ENCODE peak calls at places on chromosomes 3 and 15, in five cellular contexts. One of them, this sample, is unnamed.

GRCh38 chr3:153853163-153853562 is 268.0 kb upstream of the ARHGEF26 start:
- DNase-seq in fibroblast of pulmonary artery: no peak
- DNase-seq in endothelial cell: no peak
- DNase-seq in choroid plexus epithelial cell: no peak
- DNase-seq in AG04450: no peak
- DNase-seq in this sample: no peak

GRCh38 chr3:154060606-154061380 is 60.4 kb upstream of the ARHGEF26 start:
- DNase-seq in endothelial cell: no peak
- DNase-seq in fibroblast of pulmonary artery: peak
- DNase-seq in choroid plexus epithelial cell: peak
- DNase-seq in AG04450: no peak
- DNase-seq in this sample: no peak

GRCh38 chr3:13015286-13016082 is 57.7 kb downstream of the IQSEC1 start:
- DNase-seq in endothelial cell: no peak
- DNase-seq in choroid plexus epithelial cell: no peak
- DNase-seq in AG04450: no peak
- DNase-seq in fibroblast of pulmonary artery: no peak
- DNase-seq in this sample: no peak

GRCh38 chr3:169573129-169573528 is 90.4 kb downstream of the MECOM start:
- DNase-seq in choroid plexus epithelial cell: peak
- DNase-seq in endothelial cell: no peak
- DNase-seq in AG04450: no peak
- DNase-seq in fibroblast of pulmonary artery: peak
- DNase-seq in this sample: no peak

GRCh38 chr3:48402281-48402732 is 27.6 kb downstream of the PLXNB1 start:
- DNase-seq in AG04450: peak
- DNase-seq in fibroblast of pulmonary artery: peak
- DNase-seq in choroid plexus epithelial cell: peak
- DNase-seq in endothelial cell: peak
- DNase-seq in this sample: no peak

GRCh38 chr3:119368243-119368800 is 74.1 kb downstream of the ARHGAP31 start:
- DNase-seq in AG04450: no peak
- DNase-seq in fibroblast of pulmonary artery: no peak
- DNase-seq in endothelial cell: no peak
- DNase-seq in choroid plexus epithelial cell: no peak
- DNase-seq in this sample: no peak

GRCh38 chr3:57109437-57110199 is 49.2 kb downstream of the SPATA12 start:
- DNase-seq in choroid plexus epithelial cell: no peak
- DNase-seq in endothelial cell: no peak
- DNase-seq in AG04450: no peak
- DNase-seq in fibroblast of pulmonary artery: no peak
- DNase-seq in this sample: no peak

GRCh38 chr3:69774029-69774428 is 34.8 kb downstream of the MITF start:
- DNase-seq in AG04450: no peak
- DNase-seq in choroid plexus epithelial cell: no peak
- DNase-seq in endothelial cell: no peak
- DNase-seq in fibroblast of pulmonary artery: no peak
- DNase-seq in this sample: no peak

GRCh38 chr3:10697918-10698317 is 118.1 kb upstream of the SLC6A11 start:
- DNase-seq in endothelial cell: no peak
- DNase-seq in choroid plexus epithelial cell: peak
- DNase-seq in AG04450: no peak
- DNase-seq in fibroblast of pulmonary artery: no peak
- DNase-seq in this sample: no peak

GRCh38 chr15:68232937-68233336 is 3.4 kb upstream of the CLN6 start:
- DNase-seq in AG04450: no peak
- DNase-seq in choroid plexus epithelial cell: no peak
- DNase-seq in endothelial cell: no peak
- DNase-seq in fibroblast of pulmonary artery: no peak
- DNase-seq in this sample: no peak

GRCh38 chr3:121895121-121895520 is 920 bp downstream of the SLC15A2 start:
- DNase-seq in fibroblast of pulmonary artery: no peak
- DNase-seq in choroid plexus epithelial cell: no peak
- DNase-seq in endothelial cell: no peak
- DNase-seq in AG04450: no peak
- DNase-seq in this sample: no peak

GRCh38 chr15:68303560-68304436 is 26.3 kb downstream of the FEM1B start:
- DNase-seq in AG04450: no peak
- DNase-seq in endothelial cell: no peak
- DNase-seq in fibroblast of pulmonary artery: no peak
- DNase-seq in choroid plexus epithelial cell: no peak
- DNase-seq in this sample: peak

GRCh38 chr3:45480218-45480617 is 91.8 kb downstream of the LARS2 start:
- DNase-seq in AG04450: no peak
- DNase-seq in fibroblast of pulmonary artery: no peak
- DNase-seq in choroid plexus epithelial cell: no peak
- DNase-seq in endothelial cell: no peak
- DNase-seq in this sample: no peak

GRCh38 chr3:66428733-66429132 is 72.1 kb downstream of the LRIG1 start:
- DNase-seq in fibroblast of pulmonary artery: peak
- DNase-seq in AG04450: peak
- DNase-seq in endothelial cell: no peak
- DNase-seq in choroid plexus epithelial cell: peak
- DNase-seq in this sample: no peak

GRCh38 chr3:36295206-36295760 is 85.0 kb upstream of the STAC start:
- DNase-seq in fibroblast of pulmonary artery: peak
- DNase-seq in choroid plexus epithelial cell: no peak
- DNase-seq in endothelial cell: no peak
- DNase-seq in AG04450: no peak
- DNase-seq in this sample: no peak

GRCh38 chr3:113292933-113293332 is 81.6 kb downstream of the BOC start:
- DNase-seq in AG04450: no peak
- DNase-seq in endothelial cell: no peak
- DNase-seq in choroid plexus epithelial cell: no peak
- DNase-seq in fibroblast of pulmonary artery: no peak
- DNase-seq in this sample: no peak

GRCh38 chr3:67297715-67298475 is 299.8 kb downstream of the KBTBD8 start:
- DNase-seq in AG04450: no peak
- DNase-seq in choroid plexus epithelial cell: no peak
- DNase-seq in fibroblast of pulmonary artery: no peak
- DNase-seq in endothelial cell: no peak
- DNase-seq in this sample: no peak

GRCh38 chr3:169659096-169659521 is 4.4 kb downstream of the MECOM start:
- DNase-seq in endothelial cell: peak
- DNase-seq in AG04450: no peak
- DNase-seq in choroid plexus epithelial cell: no peak
- DNase-seq in fibroblast of pulmonary artery: no peak
- DNase-seq in this sample: no peak

GRCh38 chr3:166190360-166190759 is 353.1 kb upstream of the BCHE start:
- DNase-seq in choroid plexus epithelial cell: peak
- DNase-seq in fibroblast of pulmonary artery: peak
- DNase-seq in endothelial cell: no peak
- DNase-seq in AG04450: peak
- DNase-seq in this sample: no peak

GRCh38 chr3:114649331-114649730 is 355.5 kb downstream of the TIGIT start:
- DNase-seq in AG04450: no peak
- DNase-seq in fibroblast of pulmonary artery: peak
- DNase-seq in choroid plexus epithelial cell: peak
- DNase-seq in endothelial cell: no peak
- DNase-seq in this sample: peak

GRCh38 chr3:12125772-12126171 is 32.9 kb downstream of the TIMP4 start:
- DNase-seq in AG04450: no peak
- DNase-seq in endothelial cell: no peak
- DNase-seq in fibroblast of pulmonary artery: no peak
- DNase-seq in choroid plexus epithelial cell: no peak
- DNase-seq in this sample: no peak

DNA sequence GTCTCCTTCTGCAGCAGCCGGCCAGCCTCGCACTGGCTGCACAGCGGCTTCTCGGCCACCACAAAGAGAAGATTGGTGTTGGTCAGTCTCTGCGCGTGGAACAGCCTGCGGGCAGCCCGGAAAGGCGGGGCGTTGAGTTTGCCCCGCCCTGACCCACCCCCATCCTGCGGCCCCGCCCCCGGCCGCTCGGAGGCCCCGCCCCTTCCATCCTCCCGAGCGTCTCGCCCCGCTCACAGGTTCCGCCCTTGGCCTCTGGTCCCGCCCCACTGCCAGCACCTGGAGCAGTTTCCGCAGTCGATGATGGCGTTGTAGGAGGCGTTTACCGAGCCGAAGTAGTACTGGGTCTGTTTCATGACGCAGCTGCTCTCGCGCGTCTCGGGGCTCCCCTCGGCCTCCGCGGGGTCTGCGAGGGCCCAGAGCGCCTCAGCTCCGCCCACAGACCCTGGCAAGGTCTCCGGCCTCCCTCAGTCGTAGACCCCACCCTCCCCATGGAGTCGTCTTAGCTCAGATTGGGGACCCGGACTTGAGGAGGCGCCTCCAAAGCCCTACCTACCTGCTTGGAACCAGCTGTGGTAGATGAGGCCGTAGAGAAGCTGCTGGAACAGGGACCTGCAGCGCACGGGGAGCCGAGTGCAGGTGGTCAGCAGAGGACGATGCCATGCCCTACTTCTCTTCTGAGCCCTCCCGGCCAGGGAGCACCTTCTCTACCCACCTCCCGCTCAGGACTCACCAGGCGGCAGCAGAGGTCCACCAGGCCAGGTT is 5.9 kb upstream of the TMEM115 start:
- DNase-seq in fibroblast of pulmonary artery: peak
- DNase-seq in choroid plexus epithelial cell: peak
- DNase-seq in endothelial cell: peak
- DNase-seq in AG04450: peak
- DNase-seq in this sample: peak
- TF ChIP-seq CTCF in fibroblast of pulmonary artery: no peak
- TF ChIP-seq CTCF in choroid plexus epithelial cell: no peak
- TF ChIP-seq CTCF in endothelial cell: no peak
- TF ChIP-seq CTCF in AG04450: no peak
- TF ChIP-seq CTCF in this sample: peak

GRCh38 chr3:101281616-101282015 is 38.8 kb downstream of the IMPG2 start:
- DNase-seq in AG04450: no peak
- DNase-seq in endothelial cell: no peak
- DNase-seq in choroid plexus epithelial cell: no peak
- DNase-seq in fibroblast of pulmonary artery: no peak
- DNase-seq in this sample: no peak

GRCh38 chr3:101279162-101279561 is 41.2 kb downstream of the IMPG2 start:
- DNase-seq in choroid plexus epithelial cell: no peak
- DNase-seq in AG04450: no peak
- DNase-seq in endothelial cell: no peak
- DNase-seq in fibroblast of pulmonary artery: no peak
- DNase-seq in this sample: no peak

GRCh38 chr3:101279765-101280385 is 40.5 kb downstream of the IMPG2 start:
- DNase-seq in AG04450: no peak
- DNase-seq in choroid plexus epithelial cell: no peak
- DNase-seq in endothelial cell: no peak
- DNase-seq in fibroblast of pulmonary artery: no peak
- DNase-seq in this sample: no peak

GRCh38 chr3:101288294-101288693 is 32.1 kb downstream of the IMPG2 start:
- DNase-seq in endothelial cell: no peak
- DNase-seq in AG04450: no peak
- DNase-seq in fibroblast of pulmonary artery: no peak
- DNase-seq in choroid plexus epithelial cell: no peak
- DNase-seq in this sample: no peak

DNA sequence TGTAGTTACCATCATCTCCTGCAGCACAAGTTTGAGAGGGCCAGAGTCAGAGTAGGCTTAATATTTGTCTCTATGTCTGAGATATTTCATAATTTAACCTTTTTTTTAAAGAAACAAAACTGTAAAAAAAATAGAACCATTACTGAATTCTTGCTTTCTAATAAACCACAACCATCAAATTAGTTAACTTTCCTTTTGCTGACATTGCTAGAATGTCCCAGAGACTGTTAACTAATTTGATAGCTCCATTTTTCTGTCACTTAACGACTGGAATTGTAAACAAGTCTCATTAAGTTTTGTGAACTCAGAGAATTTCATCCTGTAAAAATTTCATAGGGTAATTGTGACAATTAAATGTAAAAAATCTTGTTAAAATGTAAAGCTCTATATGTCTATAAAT is 35.6 kb downstream of the IMPG2 start:
- DNase-seq in AG04450: no peak
- DNase-seq in choroid plexus epithelial cell: no peak
- DNase-seq in endothelial cell: no peak
- DNase-seq in fibroblast of pulmonary artery: no peak
- DNase-seq in this sample: no peak
- TF ChIP-seq CTCF in AG04450: no peak
- TF ChIP-seq CTCF in choroid plexus epithelial cell: no peak
- TF ChIP-seq CTCF in endothelial cell: no peak
- TF ChIP-seq CTCF in fibroblast of pulmonary artery: no peak
- TF ChIP-seq CTCF in this sample: no peak

DNA sequence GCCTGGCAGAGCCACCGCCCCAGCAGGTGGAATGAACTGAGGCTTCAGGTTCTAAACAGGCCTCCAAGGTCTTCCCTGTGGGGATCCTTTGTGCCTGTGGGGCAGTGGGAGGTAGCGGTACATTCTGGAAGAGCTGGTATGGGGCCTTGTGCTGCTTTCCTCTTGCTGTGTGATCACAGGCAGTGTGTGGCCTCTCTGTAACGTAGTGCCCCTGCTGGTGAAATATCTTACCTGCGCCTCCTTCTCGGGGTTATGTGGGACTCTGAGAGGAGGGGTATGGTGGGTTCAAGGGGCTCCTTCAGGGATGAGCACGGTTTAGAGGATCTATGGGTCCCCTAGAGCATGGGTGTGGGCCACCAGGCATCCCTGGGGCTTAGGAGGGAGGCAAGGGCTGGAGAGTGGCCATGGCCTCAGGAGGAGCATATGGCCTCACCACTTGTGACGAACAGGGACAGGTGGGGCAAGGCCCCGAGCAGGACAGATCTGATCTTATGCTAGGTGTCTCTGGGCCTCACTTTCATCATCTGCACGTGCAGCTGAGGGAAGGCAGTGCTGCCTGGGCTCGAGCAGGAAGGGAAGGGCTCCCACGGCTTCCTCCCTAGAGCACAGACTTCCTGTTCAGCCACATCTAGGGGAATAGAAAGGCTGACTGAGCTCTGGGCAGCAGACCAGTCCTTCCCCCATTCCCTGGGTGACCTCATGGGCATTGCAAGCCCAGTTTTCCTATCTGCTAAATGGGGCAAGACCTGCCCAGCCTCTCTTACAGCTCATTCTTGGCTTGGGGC is 1.9 kb upstream of the ALS2CL start:
- DNase-seq in choroid plexus epithelial cell: no peak
- DNase-seq in AG04450: no peak
- DNase-seq in fibroblast of pulmonary artery: peak
- DNase-seq in endothelial cell: peak
- DNase-seq in this sample: peak
- TF ChIP-seq CTCF in choroid plexus epithelial cell: peak
- TF ChIP-seq CTCF in AG04450: peak
- TF ChIP-seq CTCF in fibroblast of pulmonary artery: peak
- TF ChIP-seq CTCF in endothelial cell: peak
- TF ChIP-seq CTCF in this sample: peak

DNA sequence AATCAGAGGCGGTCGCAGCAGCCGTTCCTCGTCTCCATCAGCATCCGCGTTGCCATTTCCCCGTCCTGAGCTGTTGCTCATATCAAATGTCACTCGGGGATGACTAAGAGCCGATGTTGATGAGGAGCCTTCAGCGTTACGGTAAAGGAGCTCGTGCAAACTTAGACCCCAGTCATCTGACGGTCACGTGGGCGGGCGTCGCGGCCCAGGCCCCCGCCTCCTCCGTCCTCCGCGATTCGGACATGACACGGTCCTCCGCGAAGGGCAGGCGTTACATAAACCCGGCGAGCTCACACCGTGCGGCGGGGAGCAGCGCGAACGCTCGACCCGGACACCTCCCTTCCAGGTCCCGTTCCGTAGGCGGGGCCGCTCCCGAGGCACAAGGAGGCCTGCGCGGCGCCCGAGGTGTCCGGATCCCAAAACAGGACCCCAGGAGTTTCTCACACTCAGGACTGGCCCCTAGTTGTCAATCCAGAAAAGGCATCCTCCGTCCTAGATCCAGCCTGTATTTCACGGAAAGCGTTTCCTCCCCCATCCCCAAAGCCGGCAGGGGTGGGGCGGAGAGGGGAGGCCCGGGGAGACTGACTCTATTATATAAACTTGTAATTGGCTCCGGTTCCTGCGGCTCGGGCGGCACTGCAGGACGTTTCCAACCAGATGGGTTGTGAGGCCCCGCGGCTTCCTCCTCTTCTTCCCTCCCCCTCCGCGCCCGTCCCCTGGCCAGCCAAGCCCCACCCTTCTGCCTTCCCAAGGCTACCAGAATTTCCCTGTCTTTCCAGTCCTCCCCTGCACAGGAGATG is 100.0 kb upstream of the IGF1R start:
- DNase-seq in endothelial cell: peak
- DNase-seq in AG04450: peak
- DNase-seq in fibroblast of pulmonary artery: peak
- DNase-seq in choroid plexus epithelial cell: peak
- DNase-seq in this sample: no peak
- TF ChIP-seq CTCF in endothelial cell: no peak
- TF ChIP-seq CTCF in AG04450: peak
- TF ChIP-seq CTCF in fibroblast of pulmonary artery: peak
- TF ChIP-seq CTCF in choroid plexus epithelial cell: peak
- TF ChIP-seq CTCF in this sample: no peak